ENCODE peak calls at places on chromosomes 7 and 10, in four cellular contexts. One of them, this sample, is unnamed.

GRCh38 chr7:152462995-152463713 is 27.4 kb upstream of the KMT2C start:
- DNase-seq in lower lobe of right lung: no peak
- DNase-seq in breast epithelium: peak; percentile 55
- DNase-seq in HT1080: no peak
- DNase-seq in this sample: no peak

GRCh38 chr10:132326925-132327324 is 5.1 kb upstream of the LRRC27 start:
- DNase-seq in HT1080: no peak
- DNase-seq in breast epithelium: no peak
- DNase-seq in lower lobe of right lung: no peak
- DNase-seq in this sample: no peak

GRCh38 chr7:1536768-1537630 is 6.5 kb downstream of the MAFK start:
- DNase-seq in HT1080: peak; percentile 97
- DNase-seq in breast epithelium: peak; percentile 98
- DNase-seq in lower lobe of right lung: peak; percentile 96
- DNase-seq in this sample: peak; percentile 87

GRCh38 chr7:139588632-139589031 is 65.1 kb downstream of the CLEC2L start:
- DNase-seq in HT1080: peak; percentile 10
- DNase-seq in lower lobe of right lung: no peak
- DNase-seq in breast epithelium: peak; percentile 19
- DNase-seq in this sample: peak; percentile 21

GRCh38 chr7:44148961-44149550 is 7.9 kb upstream of the MYL7 start:
- DNase-seq in breast epithelium: no peak
- DNase-seq in HT1080: no peak
- DNase-seq in lower lobe of right lung: no peak
- DNase-seq in this sample: no peak

GRCh38 chr10:49594594-49594993 is 15.5 kb upstream of the SLC18A3 start:
- DNase-seq in breast epithelium: no peak
- DNase-seq in lower lobe of right lung: no peak
- DNase-seq in HT1080: peak; percentile 62
- DNase-seq in this sample: peak; percentile 48

GRCh38 chr10:60239228-60239627 is 150.4 kb downstream of the ANK3 start:
- DNase-seq in HT1080: no peak
- DNase-seq in breast epithelium: no peak
- DNase-seq in lower lobe of right lung: no peak
- DNase-seq in this sample: no peak

GRCh38 chr10:99329891-99330674 is 927 bp downstream of the CNNM1 start:
- DNase-seq in HT1080: no peak
- DNase-seq in lower lobe of right lung: peak; percentile 56
- DNase-seq in breast epithelium: no peak
- DNase-seq in this sample: peak; percentile 17

GRCh38 chr7:3114917-3115316 is 71.2 kb upstream of the CARD11 start:
- DNase-seq in lower lobe of right lung: no peak
- DNase-seq in HT1080: no peak
- DNase-seq in breast epithelium: no peak
- DNase-seq in this sample: no peak

GRCh38 chr10:15630353-15630752 is 89.4 kb downstream of the ITGA8 start:
- DNase-seq in HT1080: no peak
- DNase-seq in lower lobe of right lung: no peak
- DNase-seq in breast epithelium: no peak
- DNase-seq in this sample: no peak

GRCh38 chr7:116200963-116201362 is 9.4 kb upstream of the TES start:
- DNase-seq in breast epithelium: no peak
- DNase-seq in lower lobe of right lung: no peak
- DNase-seq in HT1080: no peak
- DNase-seq in this sample: no peak

GRCh38 chr7:30694774-30695721 is 12.8 kb upstream of the CRHR2 start:
- DNase-seq in breast epithelium: no peak
- DNase-seq in HT1080: no peak
- DNase-seq in lower lobe of right lung: no peak
- DNase-seq in this sample: no peak

GRCh38 chr7:101783381-101784181 is 33.8 kb upstream of the CUX1 start:
- DNase-seq in HT1080: no peak
- DNase-seq in lower lobe of right lung: no peak
- DNase-seq in breast epithelium: no peak
- DNase-seq in this sample: no peak

GRCh38 chr7:100556541-100556940 is 17.2 kb downstream of the SAP25 start:
- DNase-seq in HT1080: no peak
- DNase-seq in breast epithelium: no peak
- DNase-seq in lower lobe of right lung: no peak
- DNase-seq in this sample: no peak

GRCh38 chr10:43417950-43418768 is 9.2 kb upstream of the HNRNPF start:
- DNase-seq in HT1080: peak; percentile 44
- DNase-seq in breast epithelium: no peak
- DNase-seq in lower lobe of right lung: no peak
- DNase-seq in this sample: no peak

GRCh38 chr10:22246680-22247391 is 29.0 kb upstream of the EBLN1 start:
- DNase-seq in breast epithelium: no peak
- DNase-seq in lower lobe of right lung: no peak
- DNase-seq in HT1080: peak; percentile 98
- DNase-seq in this sample: peak; percentile 97

GRCh38 chr7:29946428-29947186 is 43.0 kb downstream of the SCRN1 start:
- DNase-seq in lower lobe of right lung: no peak
- DNase-seq in breast epithelium: no peak
- DNase-seq in HT1080: peak; percentile 27
- DNase-seq in this sample: no peak

GRCh38 chr10:132443605-132443997 is 46.6 kb downstream of the PWWP2B start:
- DNase-seq in breast epithelium: no peak
- DNase-seq in lower lobe of right lung: peak; percentile 79
- DNase-seq in HT1080: no peak
- DNase-seq in this sample: no peak

GRCh38 chr10:131076341-131076740 is 235.2 kb downstream of the TCERG1L start:
- DNase-seq in breast epithelium: peak; percentile 25
- DNase-seq in lower lobe of right lung: no peak
- DNase-seq in HT1080: no peak
- DNase-seq in this sample: no peak

GRCh38 chr7:144937199-144937598 is 101.3 kb upstream of the TPK1 start:
- DNase-seq in HT1080: no peak
- DNase-seq in lower lobe of right lung: no peak
- DNase-seq in breast epithelium: no peak
- DNase-seq in this sample: no peak

GRCh38 chr7:134710854-134711624 is 64.4 kb downstream of the BPGM start:
- DNase-seq in breast epithelium: no peak
- DNase-seq in lower lobe of right lung: no peak
- DNase-seq in HT1080: peak; percentile 77
- DNase-seq in this sample: peak; percentile 47

GRCh38 chr10:115935731-115936130 is 337.3 kb downstream of the GFRA1 start:
- DNase-seq in HT1080: no peak
- DNase-seq in lower lobe of right lung: no peak
- DNase-seq in breast epithelium: no peak
- DNase-seq in this sample: no peak

GRCh38 chr10:122560279-122560804 is at the start of gene DMBT1:
- DNase-seq in HT1080: peak; percentile 29
- DNase-seq in lower lobe of right lung: no peak
- DNase-seq in breast epithelium: no peak
- DNase-seq in this sample: peak; percentile 59

GRCh38 chr7:144403649-144404061 is at the start of gene NOBOX:
- DNase-seq in breast epithelium: no peak
- DNase-seq in lower lobe of right lung: no peak
- DNase-seq in HT1080: no peak
- DNase-seq in this sample: no peak

GRCh38 chr7:158808126-158808525 is 21.2 kb downstream of the ESYT2 start:
- DNase-seq in breast epithelium: no peak
- DNase-seq in lower lobe of right lung: no peak
- DNase-seq in HT1080: no peak
- DNase-seq in this sample: no peak

GRCh38 chr10:33006342-33006887 is 48.4 kb upstream of the ITGB1 start:
- DNase-seq in breast epithelium: no peak
- DNase-seq in lower lobe of right lung: no peak
- DNase-seq in HT1080: no peak
- DNase-seq in this sample: no peak

GRCh38 chr10:46239999-46240683 is 46.7 kb upstream of the ANTXRL start:
- DNase-seq in lower lobe of right lung: no peak
- DNase-seq in breast epithelium: no peak
- DNase-seq in HT1080: no peak
- DNase-seq in this sample: no peak

GRCh38 chr7:131897016-131897789 is 340.8 kb upstream of the PODXL start:
- DNase-seq in HT1080: peak; percentile 97
- DNase-seq in breast epithelium: no peak
- DNase-seq in lower lobe of right lung: no peak
- DNase-seq in this sample: peak; percentile 52

GRCh38 chr7:136502162-136502561 is 366.3 kb upstream of the CHRM2 start:
- DNase-seq in lower lobe of right lung: no peak
- DNase-seq in HT1080: no peak
- DNase-seq in breast epithelium: no peak
- DNase-seq in this sample: no peak

GRCh38 chr7:50348469-50349162 is 44.1 kb downstream of the IKZF1 start:
- DNase-seq in lower lobe of right lung: no peak
- DNase-seq in breast epithelium: no peak
- DNase-seq in HT1080: no peak
- DNase-seq in this sample: no peak

GRCh38 chr7:42208586-42208985 is 28.4 kb downstream of the GLI3 start:
- DNase-seq in breast epithelium: no peak
- DNase-seq in lower lobe of right lung: no peak
- DNase-seq in HT1080: no peak
- DNase-seq in this sample: no peak

GRCh38 chr7:54705436-54705835 is 53.6 kb downstream of the SEC61G start:
- DNase-seq in lower lobe of right lung: no peak
- DNase-seq in HT1080: peak; percentile 75
- DNase-seq in breast epithelium: no peak
- DNase-seq in this sample: peak; percentile 72

GRCh38 chr7:40299097-40299496 is 164.3 kb downstream of the SUGCT start:
- DNase-seq in HT1080: peak; percentile 92
- DNase-seq in lower lobe of right lung: no peak
- DNase-seq in breast epithelium: no peak
- DNase-seq in this sample: peak; percentile 87

GRCh38 chr7:24249266-24249665 is 34.7 kb upstream of the NPY start:
- DNase-seq in HT1080: no peak
- DNase-seq in lower lobe of right lung: no peak
- DNase-seq in breast epithelium: no peak
- DNase-seq in this sample: no peak

GRCh38 chr10:6667679-6668270 is 87.7 kb upstream of the PRKCQ start:
- DNase-seq in breast epithelium: no peak
- DNase-seq in HT1080: peak; percentile 17
- DNase-seq in lower lobe of right lung: no peak
- DNase-seq in this sample: peak; percentile 37

This sample was measured in mammary epithelial cell.